ENCODE peak calls at places on chromosome 14, in six cellular contexts. D is RWPE2, G is AG09309, R is fibroblast of pulmonary artery, H is mesothelial cell of epicardium, Q is Calu3. K is an unnamed sample.

GRCh38 chr14:95184413-95184790 is 27.1 kb upstream of the DICER1 start:
- DNase-seq in D (no peak), G (no peak), R (peak), H (no peak), Q (no peak), K (no peak)

GRCh38 chr14:22375321-22375930 is 213.6 kb downstream of the DAD1 start:
- DNase-seq in D (no peak), G (no peak), R (peak), H (no peak), Q (peak), K (peak)

GRCh38 chr14:22811752-22812151 is 3.5 kb downstream of the SLC7A7 start:
- DNase-seq in D (no peak), G (no peak), R (peak), H (no peak), Q (no peak), K (no peak)

GRCh38 chr14:50230601-50231474 is 540 bp downstream of the SOS2 start:
- DNase-seq in D (no peak), G (peak), R (peak), H (peak), Q (peak), K (peak)

GRCh38 chr14:85416771-85417170 is 113.2 kb upstream of the FLRT2 start:
- DNase-seq in D (no peak), G (peak), R (peak), H (no peak), Q (no peak), K (no peak)

GRCh38 chr14:49363926-49364751 is 222.0 kb downstream of the RPS29 start:
- DNase-seq in D (no peak), G (no peak), R (no peak), H (no peak), Q (no peak), K (no peak)

GRCh38 chr14:75521415-75522199 is 662 bp upstream of the BATF start:
- DNase-seq in D (no peak), G (no peak), R (no peak), H (no peak), Q (no peak), K (no peak)

GRCh38 chr14:64845878-64846277 is 33.8 kb downstream of the SPTB start:
- DNase-seq in D (no peak), G (no peak), R (no peak), H (no peak), Q (no peak), K (no peak)

GRCh38 chr14:64501326-64502171 is 2.1 kb downstream of the ZBTB25 start:
- DNase-seq in D (no peak), G (peak), R (peak), H (peak), Q (peak), K (no peak)

GRCh38 chr14:22281322-22281977 is 307.6 kb downstream of the DAD1 start:
- DNase-seq in D (no peak), G (no peak), R (no peak), H (no peak), Q (no peak), K (no peak)

GRCh38 chr14:89625208-89625987 is 208.4 kb upstream of the FOXN3 start:
- DNase-seq in D (no peak), G (no peak), R (peak), H (peak), Q (no peak), K (no peak)

GRCh38 chr14:65334765-65335411 is 77.6 kb upstream of the FUT8 start:
- DNase-seq in D (no peak), G (no peak), R (no peak), H (no peak), Q (peak), K (no peak)

GRCh38 chr14:99595524-99595923 is 8.5 kb downstream of the CCDC85C start:
- DNase-seq in D (peak), G (no peak), R (no peak), H (no peak), Q (no peak), K (no peak)

GRCh38 chr14:57390806-57391562 is 598 bp downstream of the NAA30 start:
- DNase-seq in D (peak), G (no peak), R (no peak), H (peak), Q (peak), K (peak)

GRCh38 chr14:96592591-96593388 is 90.6 kb downstream of the PAPOLA start:
- DNase-seq in D (no peak), G (no peak), R (peak), H (peak), Q (peak), K (peak)

GRCh38 chr14:36091096-36091495 is 85.4 kb downstream of the PTCSC3 start:
- DNase-seq in D (no peak), G (peak), R (peak), H (no peak), Q (peak), K (no peak)

GRCh38 chr14:37081220-37081619 is 91.2 kb downstream of the SLC25A21 start:
- DNase-seq in D (peak), G (no peak), R (no peak), H (no peak), Q (peak), K (no peak)

GRCh38 chr14:99724196-99724891 is 40.2 kb downstream of the CYP46A1 start:
- DNase-seq in D (peak), G (no peak), R (peak), H (peak), Q (no peak), K (no peak)

GRCh38 chr14:59254146-59254910 is 65.9 kb downstream of the DAAM1 start:
- DNase-seq in D (no peak), G (no peak), R (peak), H (no peak), Q (no peak), K (no peak)

GRCh38 chr14:87935895-87936294 is 57.1 kb downstream of the GALC start:
- DNase-seq in D (no peak), G (no peak), R (no peak), H (no peak), Q (no peak), K (no peak)

GRCh38 chr14:86654558-86655184 is 1124.7 kb downstream of the FLRT2 start:
- DNase-seq in D (peak), G (no peak), R (peak), H (peak), Q (peak), K (no peak)

GRCh38 chr14:90419200-90419599 is 22.4 kb downstream of the CALM1 start:
- DNase-seq in D (peak), G (peak), R (peak), H (peak), Q (peak), K (no peak)

GRCh38 chr14:63993992-63994391 is 141.2 kb downstream of the SYNE2 start:
- DNase-seq in D (no peak), G (no peak), R (peak), H (no peak), Q (no peak), K (no peak)

GRCh38 chr14:75471059-75471458 is 43.2 kb downstream of the JDP2 start:
- DNase-seq in D (no peak), G (no peak), R (no peak), H (no peak), Q (no peak), K (no peak)

GRCh38 chr14:74636424-74637183 is 24.6 kb upstream of the LTBP2 start:
- DNase-seq in D (no peak), G (no peak), R (no peak), H (no peak), Q (no peak), K (no peak)

GRCh38 chr14:95509512-95509911 is 6.9 kb downstream of the SYNE3 start:
- DNase-seq in D (no peak), G (no peak), R (no peak), H (no peak), Q (no peak), K (no peak)

GRCh38 chr14:39229222-39229543 is 4.5 kb upstream of the MIA2 start:
- DNase-seq in D (no peak), G (no peak), R (no peak), H (no peak), Q (no peak), K (peak)

GRCh38 chr14:83433618-83434017 is 1900.0 kb upstream of the SEL1L start:
- DNase-seq in D (no peak), G (no peak), R (no peak), H (no peak), Q (no peak), K (no peak)

GRCh38 chr14:90510208-90510607 is 113.4 kb downstream of the CALM1 start:
- DNase-seq in D (no peak), G (no peak), R (no peak), H (no peak), Q (peak), K (no peak)

GRCh38 chr14:101962503-101962874 is 1.9 kb upstream of the DYNC1H1 start:
- DNase-seq in D (peak), G (peak), R (peak), H (peak), Q (peak), K (no peak)

GRCh38 chr14:75989134-75989533 is 3.6 kb downstream of the IFT43 start:
- DNase-seq in D (no peak), G (peak), R (peak), H (no peak), Q (no peak), K (no peak)

GRCh38 chr14:34583525-34583924 is 44.0 kb upstream of the EAPP start:
- DNase-seq in D (peak), G (no peak), R (no peak), H (no peak), Q (no peak), K (no peak)

GRCh38 chr14:55297611-55298323 is 26.5 kb downstream of the FBXO34 start:
- DNase-seq in D (no peak), G (no peak), R (no peak), H (no peak), Q (peak), K (peak)
- TF ChIP-seq CTCF in D (peak), G (no peak), R (no peak), H (no peak), Q (no peak), K (peak)

GRCh38 chr14:20662968-20663731 is 21.2 kb upstream of the RNASE4 start:
- DNase-seq in D (peak), G (peak), R (peak), H (no peak), Q (peak), K (peak)
- TF ChIP-seq CTCF in D (peak), G (peak), R (peak), H (no peak), Q (peak), K (peak)

DNA sequence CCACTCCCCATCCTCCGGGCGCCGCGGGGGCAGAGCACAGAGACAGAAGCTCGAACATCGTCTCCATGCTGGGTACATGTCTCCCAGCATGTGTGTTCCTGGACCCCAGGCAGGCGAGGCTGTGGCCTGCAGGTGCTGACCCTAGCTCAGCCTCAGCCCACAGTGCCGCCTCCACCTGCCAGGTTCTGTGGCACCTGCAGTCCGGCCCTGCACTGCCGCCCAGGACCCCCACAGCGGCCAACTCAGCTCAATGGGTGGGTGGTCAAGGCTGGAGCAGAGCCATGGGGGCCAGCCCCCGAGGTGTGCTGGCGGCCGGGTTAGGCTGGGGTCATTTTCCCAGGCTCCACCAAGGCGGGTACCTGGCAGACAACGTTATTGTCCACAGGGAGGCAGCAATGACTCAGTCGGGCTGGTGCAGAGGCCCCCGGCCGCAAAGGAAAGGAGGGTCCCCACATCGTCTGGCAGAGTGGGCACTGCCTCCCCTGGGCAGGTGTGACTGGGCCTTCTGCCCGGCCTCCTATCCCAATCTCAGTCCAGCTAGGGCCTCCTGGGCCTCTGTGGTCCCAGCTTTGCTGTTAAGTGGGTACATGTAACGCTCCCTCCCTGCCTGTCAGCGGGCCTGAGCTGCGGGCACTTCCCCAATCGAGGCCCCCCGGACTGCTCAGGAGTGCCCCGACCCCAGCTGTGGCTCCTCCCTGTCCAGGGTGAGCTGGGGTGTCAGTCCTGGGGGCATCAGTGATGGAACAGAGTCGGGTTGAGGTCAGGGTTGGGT is 20.2 kb upstream of the NUDT14 start:
- DNase-seq in D (no peak), G (no peak), R (no peak), H (no peak), Q (no peak), K (no peak)
- TF ChIP-seq CTCF in D (no peak), G (no peak), R (peak), H (peak), Q (peak), K (no peak)

GRCh38 chr14:21072102-21072501 is 2.0 kb downstream of the ARHGEF40 start:
- DNase-seq in D (no peak), G (no peak), R (peak), H (no peak), Q (no peak), K (no peak)
- TF ChIP-seq CTCF in D (no peak), G (no peak), R (peak), H (no peak), Q (no peak), K (no peak)

GRCh38 chr14:20834899-20835298 is 32.3 kb upstream of the RNASE1 start:
- DNase-seq in D (no peak), G (no peak), R (no peak), H (no peak), Q (no peak), K (no peak)

GRCh38 chr14:20830831-20831230 is 28.2 kb upstream of the RNASE1 start:
- DNase-seq in D (no peak), G (no peak), R (no peak), H (no peak), Q (no peak), K (no peak)

GRCh38 chr14:20841096-20841495 is 38.5 kb upstream of the RNASE1 start:
- DNase-seq in D (no peak), G (no peak), R (no peak), H (no peak), Q (no peak), K (no peak)

DNA sequence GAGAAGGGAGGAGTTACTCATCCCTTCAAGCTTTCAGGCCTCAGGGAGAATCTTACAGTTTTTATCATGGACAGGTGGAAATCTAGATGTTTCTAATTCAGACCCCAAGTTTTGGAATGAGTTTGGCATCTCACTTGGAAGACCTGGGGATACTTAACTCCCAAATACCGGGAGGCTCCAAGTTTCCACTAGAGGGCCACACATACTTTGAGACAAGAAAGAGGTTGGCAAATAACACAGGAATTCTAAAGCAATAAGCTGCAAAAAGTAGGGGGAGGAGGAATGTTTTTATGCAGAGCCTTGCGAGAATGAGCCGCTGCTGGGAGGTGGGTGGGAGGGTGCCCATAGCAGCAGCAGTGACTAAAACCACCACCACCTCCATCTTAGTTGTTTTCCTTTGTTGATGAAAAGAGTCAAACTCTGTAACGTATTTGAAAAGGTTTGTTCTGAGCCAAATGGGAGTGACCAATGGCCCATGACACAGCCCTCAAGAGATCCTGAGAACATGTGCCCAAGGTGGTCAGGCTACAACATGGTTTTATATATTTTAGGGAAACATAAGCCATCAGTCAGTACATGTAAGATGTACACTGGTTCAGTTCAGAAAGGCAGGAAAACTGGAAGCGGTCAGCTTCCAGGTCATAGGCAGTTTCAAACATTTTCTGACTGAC is 34.2 kb upstream of the RNASE1 start:
- DNase-seq in D (no peak), G (no peak), R (peak), H (no peak), Q (peak), K (no peak)
- TF ChIP-seq CTCF in D (peak), G (peak), R (peak), H (peak), Q (no peak), K (no peak)

GRCh38 chr14:92524603-92525185 is 11.1 kb downstream of the RIN3 start:
- DNase-seq in D (no peak), G (no peak), R (no peak), H (no peak), Q (no peak), K (no peak)

GRCh38 chr14:92520102-92520651 is 6.6 kb downstream of the RIN3 start:
- DNase-seq in D (no peak), G (no peak), R (no peak), H (no peak), Q (no peak), K (no peak)

GRCh38 chr14:92520701-92521415 is 7.3 kb downstream of the RIN3 start:
- DNase-seq in D (no peak), G (no peak), R (no peak), H (no peak), Q (no peak), K (no peak)

GRCh38 chr14:92525318-92526095 is 11.9 kb downstream of the RIN3 start:
- DNase-seq in D (no peak), G (no peak), R (no peak), H (no peak), Q (no peak), K (no peak)

GRCh38 chr14:92523752-92524151 is 10.2 kb downstream of the RIN3 start:
- DNase-seq in D (no peak), G (no peak), R (no peak), H (no peak), Q (no peak), K (no peak)
- TF ChIP-seq CTCF in D (no peak), G (no peak), R (no peak), H (no peak), Q (no peak), K (no peak)

GRCh38 chr14:69812725-69813124 is 15.7 kb upstream of the SLC10A1 start:
- DNase-seq in D (no peak), G (no peak), R (no peak), H (no peak), Q (no peak), K (no peak)
- TF ChIP-seq CTCF in D (peak), G (no peak), R (no peak), H (no peak), Q (no peak), K (no peak)

GRCh38 chr14:92510972-92511371 is 2.6 kb upstream of the RIN3 start:
- DNase-seq in D (peak), G (no peak), R (no peak), H (no peak), Q (no peak), K (no peak)
- TF ChIP-seq CTCF in D (peak), G (no peak), R (no peak), H (no peak), Q (no peak), K (peak)

K was measured in GM10248.